ENCODE peak calls at places on chromosome 7, in seven cellular contexts. K, C, R, M, L, V and J are unnamed samples.

GRCh38 chr7:49001610-49002033 is 77.3 kb downstream of the CDC14C start:
- DNase-seq in C (peak; percentile 79), K (no peak), R (peak; percentile 39), L (no peak), M (peak; percentile 42), V (no peak), J (no peak)

GRCh38 chr7:128352138-128352537 is 8.4 kb upstream of the RBM28 start:
- DNase-seq in R (peak; percentile 18), M (peak; percentile 35), C (no peak), V (no peak), L (no peak), K (no peak), J (no peak)

GRCh38 chr7:141221007-141221612 is 147.2 kb downstream of the TMEM178B start:
- DNase-seq in M (peak; percentile 27), V (no peak), C (peak; percentile 47), L (no peak), K (no peak), R (no peak), J (no peak)

GRCh38 chr7:977326-978048 is 2.1 kb upstream of the COX19 start:
- DNase-seq in V (no peak), L (no peak), C (peak; percentile 77), K (no peak), M (no peak), R (no peak), J (no peak)

GRCh38 chr7:105934577-105935185 is 28.4 kb upstream of the CDHR3 start:
- DNase-seq in V (no peak), C (peak; percentile 28), K (peak; percentile 13), M (peak; percentile 15), L (peak; percentile 38), R (no peak), J (no peak)

GRCh38 chr7:73308074-73308664 is 457 bp downstream of the NSUN5 start:
- DNase-seq in C (no peak), M (no peak), R (peak; percentile 11), K (no peak), L (no peak), V (no peak), J (no peak)

GRCh38 chr7:69605070-69605469 is 6.8 kb downstream of the AUTS2 start:
- DNase-seq in C (no peak), K (no peak), M (no peak), R (no peak), L (no peak), V (no peak), J (no peak)

GRCh38 chr7:73682745-73683055 is 553 bp downstream of the DNAJC30 start:
- DNase-seq in M (no peak), V (no peak), L (no peak), C (no peak), R (no peak), K (no peak), J (no peak)

GRCh38 chr7:128934361-128935352 is 3.1 kb upstream of the IRF5 start:
- DNase-seq in R (no peak), L (no peak), K (no peak), C (no peak), M (no peak), V (no peak), J (no peak)

GRCh38 chr7:142587578-142588191 is 161.6 kb upstream of the PRSS1 start:
- DNase-seq in L (no peak), V (no peak), C (peak; percentile 22), K (peak; percentile 31), R (peak; percentile 35), M (peak; percentile 11), J (no peak)

GRCh38 chr7:18288322-18289037 is 207.1 kb upstream of the HDAC9 start:
- DNase-seq in K (no peak), C (no peak), V (no peak), M (no peak), R (no peak), L (no peak), J (no peak)

GRCh38 chr7:36652431-36652830 is 71.9 kb downstream of the AOAH start:
- DNase-seq in R (no peak), K (no peak), L (no peak), V (no peak), C (no peak), M (no peak), J (no peak)

GRCh38 chr7:151018421-151019129 is 5.7 kb downstream of the ATG9B start:
- DNase-seq in L (peak; percentile 25), M (no peak), C (no peak), V (peak; percentile 30), K (no peak), R (peak; percentile 30), J (peak; percentile 61)

GRCh38 chr7:137074386-137075030 is 206.1 kb downstream of the CHRM2 start:
- DNase-seq in M (no peak), V (no peak), C (no peak), R (no peak), L (no peak), K (no peak), J (no peak)

GRCh38 chr7:78207262-78207661 is 408.7 kb downstream of the PHTF2 start:
- DNase-seq in K (no peak), R (no peak), V (no peak), M (no peak), C (no peak), L (no peak), J (no peak)